ENCODE peak calls at places on chromosomes 12 and 14, in eight cellular contexts. Y is amniotic stem cell; O is A172; F is hypothalamus; T is CD4-positive, alpha-beta T cell; E is GM10248; M is amygdala; X is fibroblast of the aortic adventitia. N is an unnamed sample.

GRCh38 chr12:128606970-128607369 is 216.8 kb downstream of the SLC15A4 start:
- DNase-seq in Y (no peak), O (no peak), F (no peak), T (no peak), E (no peak), M (no peak), X (no peak), N (no peak)

GRCh38 chr12:51923506-51924365 is 16.4 kb downstream of the ACVRL1 start:
- DNase-seq in Y (no peak), O (no peak), F (no peak), T (peak; percentile 49), E (peak; percentile 72), M (no peak), X (peak; percentile 33), N (no peak)

GRCh38 chr12:93783827-93784226 is 106.7 kb downstream of the CRADD start:
- DNase-seq in Y (no peak), O (no peak), F (no peak), T (peak; percentile 34), E (no peak), M (no peak), X (no peak), N (no peak)

GRCh38 chr14:49250109-49250508 is 336.1 kb downstream of the RPS29 start:
- DNase-seq in Y (no peak), O (no peak), F (no peak), T (no peak), E (no peak), M (no peak), X (peak; percentile 1), N (no peak)

GRCh38 chr14:78798757-78799156 is 628.6 kb downstream of the NRXN3 start:
- DNase-seq in Y (no peak), O (no peak), F (no peak), T (no peak), E (no peak), M (no peak), X (no peak), N (no peak)

GRCh38 chr14:63051301-63051700 is 6.0 kb upstream of the KCNH5 start:
- DNase-seq in Y (no peak), O (no peak), F (no peak), T (no peak), E (no peak), M (no peak), X (no peak), N (no peak)

GRCh38 chr14:105364100-105364708 is 34.1 kb upstream of the TEX22 start:
- DNase-seq in Y (peak; percentile 12), O (no peak), F (no peak), T (peak; percentile 33), E (no peak), M (no peak), X (peak; percentile 65), N (no peak)

GRCh38 chr12:6758511-6758910 is 5.6 kb upstream of the MLF2 start:
- DNase-seq in Y (no peak), O (no peak), F (no peak), T (no peak), E (no peak), M (no peak), X (no peak), N (no peak)

GRCh38 chr14:46574976-46575375 is 76.6 kb downstream of the RPL10L start:
- DNase-seq in Y (no peak), O (no peak), F (no peak), T (no peak), E (no peak), M (no peak), X (no peak), N (no peak)

GRCh38 chr12:120453977-120454376 is 7.7 kb downstream of the GATC start:
- DNase-seq in Y (no peak), O (no peak), F (no peak), T (no peak), E (peak; percentile 50), M (no peak), X (no peak), N (no peak)

GRCh38 chr12:82862069-82862841 is 175.5 kb downstream of the TMTC2 start:
- DNase-seq in Y (no peak), O (peak; percentile 28), F (no peak), T (no peak), E (no peak), M (no peak), X (peak; percentile 33), N (no peak)

GRCh38 chr14:101726954-101727302 is 34.6 kb upstream of the PPP2R5C start:
- DNase-seq in Y (no peak), O (no peak), F (no peak), T (no peak), E (no peak), M (no peak), X (no peak), N (no peak)

GRCh38 chr12:110619534-110619953 is 5.6 kb downstream of the TCTN1 start:
- DNase-seq in Y (no peak), O (no peak), F (no peak), T (no peak), E (peak; percentile 54), M (no peak), X (no peak), N (no peak)

GRCh38 chr14:73295198-73295796 is 58.0 kb downstream of the PAPLN start:
- DNase-seq in Y (no peak), O (peak; percentile 49), F (no peak), T (no peak), E (peak; percentile 43), M (no peak), X (peak; percentile 62), N (no peak)

GRCh38 chr14:28375295-28375694 is 391.3 kb upstream of the FOXG1 start:
- DNase-seq in Y (peak; percentile 21), O (no peak), F (no peak), T (no peak), E (no peak), M (no peak), X (peak; percentile 38), N (peak; percentile 22)

GRCh38 chr12:95605875-95606274 is 54.6 kb upstream of the USP44 start:
- DNase-seq in Y (no peak), O (no peak), F (no peak), T (no peak), E (no peak), M (no peak), X (peak; percentile 77), N (no peak)

GRCh38 chr12:91877022-91877421 is 268.6 kb downstream of the BTG1 start:
- DNase-seq in Y (no peak), O (peak; percentile 11), F (no peak), T (peak; percentile 73), E (peak; percentile 10), M (peak; percentile 10), X (no peak), N (no peak)

N was measured in NT2/D1.